ENCODE peak calls at places on chromosomes 5 and 9, in eight cellular contexts. G is erythroblast; B is neural crest cell; R is activated naive CD4-positive, alpha-beta T cell treated with anti-CD3 and anti-CD28 coated beads for 36 hours; W is bronchial epithelial cell; H is activated T-helper 9 cell treated with anti-CD3 and anti-CD28 coated beads, Interleukin-2, amount 50 U/mL, for 16 hours; U is NT2/D1; V is iPS DF 19.7. T is an unnamed sample.

GRCh38 chr5:24691073-24691472 is 46.3 kb upstream of the CDH10 start:
- DNase-seq in U (no peak), R (no peak), B (no peak), G (no peak), W (no peak), V (no peak), H (no peak), T (no peak)

GRCh38 chr5:21452429-21452828 is 1400.7 kb downstream of the CDH12 start:
- DNase-seq in H (no peak), B (no peak), W (no peak), G (no peak), R (no peak), U (no peak), V (no peak), T (no peak)

GRCh38 chr9:127915801-127916664 is 808 bp downstream of the ST6GALNAC4 start:
- DNase-seq in V (no peak), H (no peak), W (no peak), G (peak; percentile 40), R (peak; percentile 62), B (no peak), U (no peak), T (peak; percentile 56)

GRCh38 chr5:177421046-177421798 is 5.3 kb upstream of the GRK6 start:
- DNase-seq in V (no peak), R (no peak), U (no peak), G (no peak), B (no peak), W (no peak), H (no peak), T (no peak)

GRCh38 chr5:128674837-128675446 is 136.9 kb upstream of the FBN2 start:
- DNase-seq in V (no peak), U (no peak), W (peak; percentile 56), G (peak; percentile 30), R (peak; percentile 62), B (peak; percentile 57), H (no peak), T (peak; percentile 75)

GRCh38 chr9:95433096-95433852 is 83.5 kb downstream of the PTCH1 start:
- DNase-seq in W (no peak), R (no peak), U (no peak), V (no peak), G (no peak), B (no peak), H (no peak), T (no peak)

GRCh38 chr9:23825143-23825531 is 903 bp downstream of the ELAVL2 start:
- DNase-seq in V (no peak), W (no peak), R (no peak), H (no peak), U (no peak), G (peak; percentile 86), B (peak; percentile 16), T (no peak)

GRCh38 chr9:624935-625505 is 216.5 kb upstream of the DMRT1 start:
- DNase-seq in R (no peak), H (no peak), B (no peak), G (no peak), U (no peak), W (no peak), V (no peak), T (no peak)

GRCh38 chr9:135123735-135124134 is 36.3 kb downstream of the OLFM1 start:
- DNase-seq in G (no peak), R (no peak), U (no peak), B (no peak), V (no peak), H (no peak), W (no peak), T (no peak)

GRCh38 chr5:98468188-98468869 is 305.1 kb upstream of the RGMB start:
- DNase-seq in U (no peak), W (peak; percentile 91), H (no peak), G (no peak), B (no peak), V (no peak), R (no peak), T (no peak)

GRCh38 chr5:73030995-73031394 is 75.2 kb downstream of the FCHO2 start:
- DNase-seq in U (peak; percentile 15), H (no peak), W (peak; percentile 94), V (peak; percentile 35), G (no peak), B (no peak), R (no peak), T (no peak)

GRCh38 chr5:138354387-138354786 is 1.9 kb downstream of the KDM3B start:
- DNase-seq in G (no peak), U (no peak), W (no peak), V (no peak), R (no peak), H (no peak), B (no peak), T (no peak)

GRCh38 chr5:42840279-42840678 is 28.6 kb upstream of the SELENOP start:
- DNase-seq in R (no peak), H (no peak), G (no peak), W (peak; percentile 44), B (no peak), V (no peak), U (no peak), T (peak; percentile 14)

GRCh38 chr5:35263266-35263665 is 33.0 kb upstream of the PRLR start:
- DNase-seq in U (no peak), R (no peak), B (no peak), W (no peak), G (no peak), H (no peak), V (no peak), T (no peak)

GRCh38 chr5:72248352-72249032 is 71.5 kb downstream of the MRPS27 start:
- DNase-seq in B (no peak), V (no peak), W (peak; percentile 82), H (no peak), G (no peak), R (no peak), U (no peak), T (no peak)

T was measured in KBM-7.